ENCODE peak calls at places on chromosomes 7 and 10, in five cellular contexts. A, L, T, Y and C are unnamed samples.

GRCh38 chr7:158374586-158374985 is 213.0 kb downstream of the PTPRN2 start:
- DNase-seq in Y (no peak), L (no peak), A (no peak), T (no peak), C (no peak)

GRCh38 chr7:128000854-128001265 is 30.4 kb downstream of the LRRC4 start:
- DNase-seq in L (no peak), Y (no peak), A (no peak), T (no peak), C (no peak)

GRCh38 chr10:80509403-80510161 is 28.1 kb upstream of the SH2D4B start:
- DNase-seq in A (no peak), T (peak), L (peak), Y (no peak), C (no peak)

GRCh38 chr10:62050941-62051433 is 149.5 kb downstream of the ARID5B start:
- DNase-seq in Y (peak), A (no peak), L (peak), T (peak), C (no peak)

GRCh38 chr7:132351858-132352539 is 224.3 kb downstream of the PLXNA4 start:
- DNase-seq in T (no peak), L (no peak), A (no peak), Y (no peak), C (no peak)

GRCh38 chr7:34823650-34824258 is 165.7 kb downstream of the NPSR1 start:
- DNase-seq in Y (peak), A (peak), T (peak), L (peak), C (peak)

GRCh38 chr10:79431891-79432831 is 13.3 kb downstream of the ZCCHC24 start:
- DNase-seq in A (no peak), Y (no peak), T (no peak), L (peak), C (no peak)

GRCh38 chr7:5750026-5750425 is 31.4 kb downstream of the RNF216 start:
- DNase-seq in L (no peak), Y (no peak), T (no peak), A (no peak), C (no peak)

GRCh38 chr10:78310481-78311080 is 276.9 kb downstream of the RPS24 start:
- DNase-seq in A (no peak), T (no peak), Y (no peak), L (no peak), C (peak)

GRCh38 chr7:67955061-67955460 is 958.4 kb downstream of the TYW1 start:
- DNase-seq in T (no peak), L (no peak), Y (no peak), A (no peak), C (no peak)

GRCh38 chr7:148914208-148914777 is 30.2 kb upstream of the EZH2 start:
- DNase-seq in L (no peak), Y (no peak), T (no peak), A (no peak), C (no peak)

GRCh38 chr10:110399163-110400094 is 94.7 kb upstream of the SMNDC1 start:
- DNase-seq in L (no peak), Y (no peak), T (peak), A (no peak), C (no peak)

GRCh38 chr7:36165059-36165458 is 12.0 kb downstream of the EEPD1 start:
- DNase-seq in T (no peak), Y (no peak), L (no peak), A (no peak), C (no peak)

GRCh38 chr10:33150146-33150545 is 184.3 kb downstream of the NRP1 start:
- DNase-seq in L (no peak), Y (no peak), A (no peak), T (no peak), C (no peak)

GRCh38 chr10:106360870-106361269 is 803.6 kb downstream of the SORCS1 start:
- DNase-seq in A (no peak), Y (no peak), L (no peak), T (no peak), C (no peak)

GRCh38 chr10:22253578-22253882 is 35.7 kb upstream of the EBLN1 start:
- DNase-seq in Y (no peak), T (peak), A (peak), L (peak), C (peak)

GRCh38 chr7:142997590-142997989 is 29.3 kb downstream of the OR9A2 start:
- DNase-seq in L (no peak), T (no peak), Y (no peak), A (no peak), C (no peak)

GRCh38 chr7:67341153-67341768 is 344.6 kb downstream of the TYW1 start:
- DNase-seq in A (no peak), T (no peak), Y (no peak), L (no peak), C (no peak)

GRCh38 chr10:4181075-4181474 is 396.1 kb upstream of the KLF6 start:
- DNase-seq in T (no peak), Y (no peak), L (no peak), A (no peak), C (no peak)

GRCh38 chr7:53473371-53473770 is 437.9 kb downstream of the POM121L12 start:
- DNase-seq in Y (no peak), T (no peak), A (no peak), L (no peak), C (no peak)

GRCh38 chr10:77889277-77889903 is 37.2 kb downstream of the DLG5 start:
- DNase-seq in A (peak), T (no peak), Y (peak), L (no peak), C (peak)

GRCh38 chr7:2142386-2142785 is 90.4 kb downstream of the MAD1L1 start:
- DNase-seq in T (peak), Y (no peak), L (no peak), A (no peak), C (no peak)

DNA sequence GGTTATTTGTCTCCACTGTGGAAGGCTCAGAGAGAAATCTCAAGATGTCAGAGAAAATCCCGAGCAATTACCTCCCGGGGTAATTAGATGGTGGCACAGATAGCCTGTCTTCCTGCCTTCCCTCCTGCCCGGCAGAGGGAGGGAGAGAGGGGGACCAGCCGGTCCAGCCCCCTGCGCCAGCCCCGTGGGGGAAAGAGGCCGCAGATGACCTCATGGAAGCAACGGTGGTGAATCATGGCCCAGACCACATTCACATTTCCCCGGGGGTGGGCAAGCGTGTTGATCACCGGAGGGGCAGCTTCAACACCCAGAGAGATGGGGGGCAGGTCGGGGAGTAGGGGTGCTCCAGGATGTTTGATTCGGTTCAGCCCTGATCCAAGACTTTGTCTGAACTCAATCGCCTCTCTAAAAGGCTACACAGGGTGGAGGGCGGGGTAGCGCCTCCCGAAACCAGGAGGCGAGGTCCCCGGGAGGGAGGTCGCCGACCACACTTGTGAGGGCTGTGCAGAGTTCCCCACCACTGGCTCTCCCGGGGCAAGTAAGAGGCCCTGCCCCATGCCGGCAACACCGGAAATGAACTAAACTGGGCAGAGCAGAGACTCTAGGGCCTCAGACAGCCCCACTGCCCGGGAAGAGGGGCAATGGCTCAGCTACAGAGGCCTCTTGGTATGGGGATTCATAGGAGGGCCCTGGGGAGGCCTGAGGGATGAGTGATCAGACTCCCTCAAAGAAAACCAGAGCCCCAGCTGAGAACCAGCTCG is 89.1 kb upstream of the MYL10 start:
- DNase-seq in T (peak), A (no peak), L (peak), Y (no peak), C (peak)
- TF ChIP-seq CTCF in T (no peak), A (no peak), L (no peak), Y (no peak), C (no peak)

GRCh38 chr10:14625210-14625621 is 149.5 kb downstream of the FAM107B start:
- DNase-seq in Y (no peak), L (no peak), T (no peak), A (no peak), C (no peak)

GRCh38 chr10:14623931-14624330 is 150.8 kb downstream of the FAM107B start:
- DNase-seq in L (no peak), Y (no peak), A (no peak), T (no peak), C (no peak)

GRCh38 chr10:14626126-14626525 is 148.6 kb downstream of the FAM107B start:
- DNase-seq in Y (no peak), T (no peak), L (no peak), A (no peak), C (no peak)

GRCh38 chr10:14621037-14621436 is 153.7 kb downstream of the FAM107B start:
- DNase-seq in T (no peak), L (no peak), A (no peak), Y (no peak), C (no peak)

GRCh38 chr10:14624600-14624999 is 150.1 kb downstream of the FAM107B start:
- DNase-seq in A (no peak), Y (no peak), L (no peak), T (no peak), C (no peak)
- TF ChIP-seq CTCF in A (no peak), Y (no peak), L (no peak), T (no peak), C (no peak)

DNA sequence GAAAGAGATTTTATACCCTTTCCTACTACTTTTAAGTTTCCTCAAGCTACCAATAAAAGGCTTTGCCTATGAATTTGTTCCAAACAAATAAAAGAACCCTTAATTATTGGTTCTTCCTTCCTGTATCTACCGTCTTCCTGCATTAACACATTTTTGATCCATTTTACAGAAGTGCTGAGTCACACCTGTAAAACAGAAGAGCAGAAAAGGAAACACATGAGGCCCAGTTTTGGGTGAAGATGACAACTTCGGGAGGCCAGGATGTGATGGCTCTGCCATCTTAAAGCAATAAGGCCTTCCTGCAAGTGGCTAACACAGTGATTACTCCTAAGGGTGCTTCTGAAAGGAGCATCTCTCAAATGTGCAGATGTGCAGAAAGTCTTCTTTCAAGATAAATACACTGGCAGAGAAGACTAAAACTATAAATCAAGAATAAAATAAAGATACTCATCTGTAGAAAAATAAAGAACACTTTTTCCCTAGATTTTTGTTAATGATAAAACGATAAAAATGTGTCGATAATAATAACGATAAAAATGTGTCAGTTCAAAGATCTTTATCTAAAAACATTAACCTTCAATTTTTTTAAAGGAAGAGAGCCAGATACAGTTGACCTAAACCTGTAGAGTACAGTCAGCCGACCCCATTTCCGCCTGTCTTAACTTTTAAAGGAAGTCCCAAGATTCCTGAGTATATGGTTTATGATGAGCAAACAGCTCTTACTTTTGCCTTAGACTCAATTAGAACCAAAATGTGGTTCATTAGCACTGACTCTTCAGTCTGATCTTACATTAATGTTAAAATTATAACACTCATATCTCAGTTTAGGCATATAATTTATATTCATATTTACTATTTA is 108.5 kb downstream of the UBE2H start:
- DNase-seq in T (no peak), Y (no peak), L (no peak), A (no peak), C (no peak)
- TF ChIP-seq CTCF in T (no peak), Y (no peak), L (no peak), A (no peak), C (no peak)

GRCh38 chr7:141272417-141272816 is 198.6 kb downstream of the TMEM178B start:
- DNase-seq in Y (no peak), T (no peak), A (no peak), L (no peak), C (no peak)
- TF ChIP-seq CTCF in Y (no peak), T (no peak), A (peak), L (no peak), C (no peak)

GRCh38 chr7:43296306-43296705 is 183.9 kb downstream of the HECW1 start:
- DNase-seq in Y (no peak), A (no peak), T (no peak), L (peak), C (no peak)
- TF ChIP-seq CTCF in Y (no peak), A (no peak), T (no peak), L (peak), C (no peak)

GRCh38 chr7:66142996-66143395 is 28.3 kb downstream of the CRCP start:
- DNase-seq in T (no peak), A (no peak), Y (peak), L (no peak), C (no peak)
- TF ChIP-seq CTCF in T (no peak), A (no peak), Y (peak), L (no peak), C (no peak)